ENCODE peak calls at places on chromosomes 2 and 18, in eight cellular contexts. One of them, this sample, is unnamed.

GRCh38 chr2:153163055-153163454 is 315.5 kb downstream of the RPRM start:
- DNase-seq in tibial nerve: no peak
- DNase-seq in SK-N-SH: peak
- DNase-seq in sigmoid colon: no peak
- DNase-seq in HepG2: peak
- DNase-seq in A549: no peak
- DNase-seq in H1: no peak
- DNase-seq in suprapubic skin: no peak
- DNase-seq in this sample: no peak

GRCh38 chr2:128291161-128291843 is 27.4 kb downstream of the HS6ST1 start:
- DNase-seq in tibial nerve: no peak
- DNase-seq in SK-N-SH: no peak
- DNase-seq in sigmoid colon: no peak
- DNase-seq in HepG2: no peak
- DNase-seq in A549: no peak
- DNase-seq in H1: no peak
- DNase-seq in suprapubic skin: no peak
- DNase-seq in this sample: no peak

GRCh38 chr2:171712051-171712450 is 24.8 kb downstream of the DYNC1I2 start:
- DNase-seq in tibial nerve: no peak
- DNase-seq in SK-N-SH: no peak
- DNase-seq in sigmoid colon: no peak
- DNase-seq in HepG2: no peak
- DNase-seq in A549: no peak
- DNase-seq in H1: no peak
- DNase-seq in suprapubic skin: no peak
- DNase-seq in this sample: no peak

GRCh38 chr2:172220111-172220510 is 117.4 kb upstream of the DLX2 start:
- DNase-seq in tibial nerve: no peak
- DNase-seq in SK-N-SH: no peak
- DNase-seq in sigmoid colon: no peak
- DNase-seq in HepG2: no peak
- DNase-seq in A549: no peak
- DNase-seq in H1: no peak
- DNase-seq in suprapubic skin: no peak
- DNase-seq in this sample: no peak

GRCh38 chr2:201116959-201117734 is 1.2 kb downstream of the CFLAR start:
- DNase-seq in tibial nerve: peak
- DNase-seq in SK-N-SH: no peak
- DNase-seq in sigmoid colon: peak
- DNase-seq in HepG2: peak
- DNase-seq in A549: peak
- DNase-seq in H1: no peak
- DNase-seq in suprapubic skin: peak
- DNase-seq in this sample: peak

GRCh38 chr2:219912530-219912929 is 285.1 kb downstream of the SLC4A3 start:
- DNase-seq in tibial nerve: no peak
- DNase-seq in SK-N-SH: no peak
- DNase-seq in sigmoid colon: peak
- DNase-seq in HepG2: no peak
- DNase-seq in A549: no peak
- DNase-seq in H1: no peak
- DNase-seq in suprapubic skin: no peak
- DNase-seq in this sample: no peak

GRCh38 chr18:27967938-27968803 is 208.8 kb downstream of the CDH2 start:
- DNase-seq in tibial nerve: no peak
- DNase-seq in SK-N-SH: no peak
- DNase-seq in sigmoid colon: no peak
- DNase-seq in HepG2: peak
- DNase-seq in A549: no peak
- DNase-seq in H1: no peak
- DNase-seq in suprapubic skin: no peak
- DNase-seq in this sample: no peak

GRCh38 chr2:177295479-177295878 is 31.0 kb upstream of the NFE2L2 start:
- DNase-seq in tibial nerve: no peak
- DNase-seq in SK-N-SH: no peak
- DNase-seq in sigmoid colon: no peak
- DNase-seq in HepG2: no peak
- DNase-seq in A549: no peak
- DNase-seq in H1: no peak
- DNase-seq in suprapubic skin: no peak
- DNase-seq in this sample: no peak

GRCh38 chr2:26302846-26303245 is 43.1 kb upstream of the SELENOI start:
- DNase-seq in tibial nerve: no peak
- DNase-seq in SK-N-SH: no peak
- DNase-seq in sigmoid colon: no peak
- DNase-seq in HepG2: no peak
- DNase-seq in A549: no peak
- DNase-seq in H1: no peak
- DNase-seq in suprapubic skin: no peak
- DNase-seq in this sample: no peak

GRCh38 chr2:145066795-145067194 is 546.9 kb upstream of the ZEB2 start:
- DNase-seq in tibial nerve: no peak
- DNase-seq in SK-N-SH: no peak
- DNase-seq in sigmoid colon: no peak
- DNase-seq in HepG2: no peak
- DNase-seq in A549: no peak
- DNase-seq in H1: no peak
- DNase-seq in suprapubic skin: no peak
- DNase-seq in this sample: no peak

GRCh38 chr2:20985061-20985460 is 58.8 kb downstream of the APOB start:
- DNase-seq in tibial nerve: no peak
- DNase-seq in SK-N-SH: no peak
- DNase-seq in sigmoid colon: no peak
- DNase-seq in HepG2: no peak
- DNase-seq in A549: no peak
- DNase-seq in H1: no peak
- DNase-seq in suprapubic skin: no peak
- DNase-seq in this sample: no peak

GRCh38 chr18:70160075-70160678 is 45.3 kb downstream of the RTTN start:
- DNase-seq in tibial nerve: no peak
- DNase-seq in SK-N-SH: no peak
- DNase-seq in sigmoid colon: no peak
- DNase-seq in HepG2: no peak
- DNase-seq in A549: no peak
- DNase-seq in H1: no peak
- DNase-seq in suprapubic skin: no peak
- DNase-seq in this sample: no peak

GRCh38 chr18:52348209-52348608 is 8.2 kb downstream of the DCC start:
- DNase-seq in tibial nerve: no peak
- DNase-seq in SK-N-SH: no peak
- DNase-seq in sigmoid colon: no peak
- DNase-seq in HepG2: peak
- DNase-seq in A549: no peak
- DNase-seq in H1: peak
- DNase-seq in suprapubic skin: no peak
- DNase-seq in this sample: no peak

GRCh38 chr18:6745504-6746031 is 16.1 kb downstream of the ARHGAP28 start:
- DNase-seq in tibial nerve: no peak
- DNase-seq in SK-N-SH: no peak
- DNase-seq in sigmoid colon: no peak
- DNase-seq in HepG2: no peak
- DNase-seq in A549: no peak
- DNase-seq in H1: no peak
- DNase-seq in suprapubic skin: no peak
- DNase-seq in this sample: no peak

GRCh38 chr2:27308359-27308875 is at the start of gene UCN:
- DNase-seq in tibial nerve: no peak
- DNase-seq in SK-N-SH: peak
- DNase-seq in sigmoid colon: no peak
- DNase-seq in HepG2: no peak
- DNase-seq in A549: no peak
- DNase-seq in H1: peak
- DNase-seq in suprapubic skin: no peak
- DNase-seq in this sample: no peak

GRCh38 chr2:230130668-230131364 is 62.1 kb upstream of the SLC16A14 start:
- DNase-seq in tibial nerve: peak
- DNase-seq in SK-N-SH: no peak
- DNase-seq in sigmoid colon: peak
- DNase-seq in HepG2: peak
- DNase-seq in A549: no peak
- DNase-seq in H1: no peak
- DNase-seq in suprapubic skin: no peak
- DNase-seq in this sample: peak

GRCh38 chr2:219362524-219363164 is 25.1 kb downstream of the DNPEP start:
- DNase-seq in tibial nerve: no peak
- DNase-seq in SK-N-SH: no peak
- DNase-seq in sigmoid colon: peak
- DNase-seq in HepG2: no peak
- DNase-seq in A549: no peak
- DNase-seq in H1: no peak
- DNase-seq in suprapubic skin: no peak
- DNase-seq in this sample: peak

GRCh38 chr18:28153485-28154065 is 23.4 kb downstream of the CDH2 start:
- DNase-seq in tibial nerve: no peak
- DNase-seq in SK-N-SH: no peak
- DNase-seq in sigmoid colon: no peak
- DNase-seq in HepG2: no peak
- DNase-seq in A549: no peak
- DNase-seq in H1: no peak
- DNase-seq in suprapubic skin: no peak
- DNase-seq in this sample: no peak

GRCh38 chr18:78711971-78712370 is 267.6 kb upstream of the SALL3 start:
- DNase-seq in tibial nerve: no peak
- DNase-seq in SK-N-SH: no peak
- DNase-seq in sigmoid colon: peak
- DNase-seq in HepG2: no peak
- DNase-seq in A549: no peak
- DNase-seq in H1: no peak
- DNase-seq in suprapubic skin: peak
- DNase-seq in this sample: no peak

GRCh38 chr2:3332133-3332532 is 45.5 kb downstream of the EIPR1 start:
- DNase-seq in tibial nerve: no peak
- DNase-seq in SK-N-SH: no peak
- DNase-seq in sigmoid colon: no peak
- DNase-seq in HepG2: no peak
- DNase-seq in A549: no peak
- DNase-seq in H1: no peak
- DNase-seq in suprapubic skin: peak
- DNase-seq in this sample: no peak

GRCh38 chr2:65557616-65558573 is 125.5 kb upstream of the SPRED2 start:
- DNase-seq in tibial nerve: no peak
- DNase-seq in SK-N-SH: no peak
- DNase-seq in sigmoid colon: no peak
- DNase-seq in HepG2: no peak
- DNase-seq in A549: no peak
- DNase-seq in H1: no peak
- DNase-seq in suprapubic skin: no peak
- DNase-seq in this sample: no peak

GRCh38 chr18:58657494-58657893 is 13.8 kb upstream of the MALT1 start:
- DNase-seq in tibial nerve: no peak
- DNase-seq in SK-N-SH: no peak
- DNase-seq in sigmoid colon: no peak
- DNase-seq in HepG2: no peak
- DNase-seq in A549: no peak
- DNase-seq in H1: no peak
- DNase-seq in suprapubic skin: no peak
- DNase-seq in this sample: no peak

GRCh38 chr2:136178941-136179601 is 61.1 kb upstream of the CXCR4 start:
- DNase-seq in tibial nerve: no peak
- DNase-seq in SK-N-SH: no peak
- DNase-seq in sigmoid colon: no peak
- DNase-seq in HepG2: no peak
- DNase-seq in A549: no peak
- DNase-seq in H1: no peak
- DNase-seq in suprapubic skin: no peak
- DNase-seq in this sample: no peak

GRCh38 chr18:42048150-42048549 is 93.1 kb downstream of the PIK3C3 start:
- DNase-seq in tibial nerve: no peak
- DNase-seq in SK-N-SH: no peak
- DNase-seq in sigmoid colon: no peak
- DNase-seq in HepG2: peak
- DNase-seq in A549: no peak
- DNase-seq in H1: no peak
- DNase-seq in suprapubic skin: no peak
- DNase-seq in this sample: no peak

GRCh38 chr2:41241325-41242000 is 789.6 kb upstream of the SLC8A1 start:
- DNase-seq in tibial nerve: peak
- DNase-seq in SK-N-SH: no peak
- DNase-seq in sigmoid colon: no peak
- DNase-seq in HepG2: no peak
- DNase-seq in A549: no peak
- DNase-seq in H1: no peak
- DNase-seq in suprapubic skin: no peak
- DNase-seq in this sample: peak
- TF ChIP-seq CTCF in tibial nerve: no peak
- TF ChIP-seq CTCF in SK-N-SH: no peak
- TF ChIP-seq CTCF in sigmoid colon: no peak
- TF ChIP-seq CTCF in HepG2: no peak
- TF ChIP-seq CTCF in A549: no peak
- TF ChIP-seq CTCF in H1: no peak
- TF ChIP-seq CTCF in suprapubic skin: no peak
- TF ChIP-seq CTCF in this sample: no peak

GRCh38 chr2:223734346-223734745 is 103.0 kb downstream of the AP1S3 start:
- DNase-seq in tibial nerve: no peak
- DNase-seq in SK-N-SH: no peak
- DNase-seq in sigmoid colon: no peak
- DNase-seq in HepG2: no peak
- DNase-seq in A549: no peak
- DNase-seq in H1: no peak
- DNase-seq in suprapubic skin: no peak
- DNase-seq in this sample: no peak
- TF ChIP-seq EP300 in tibial nerve: no peak
- TF ChIP-seq EP300 in SK-N-SH: no peak
- TF ChIP-seq EP300 in sigmoid colon: no peak
- TF ChIP-seq EP300 in HepG2: no peak
- TF ChIP-seq EP300 in A549: no peak
- TF ChIP-seq EP300 in H1: no peak
- TF ChIP-seq EP300 in suprapubic skin: no peak
- TF ChIP-seq EP300 in this sample: no peak

GRCh38 chr2:202158796-202159195 is 79.6 kb downstream of the SUMO1 start:
- DNase-seq in tibial nerve: no peak
- DNase-seq in SK-N-SH: no peak
- DNase-seq in sigmoid colon: no peak
- DNase-seq in HepG2: no peak
- DNase-seq in A549: no peak
- DNase-seq in H1: no peak
- DNase-seq in suprapubic skin: no peak
- DNase-seq in this sample: no peak
- TF ChIP-seq CTCF in tibial nerve: peak
- TF ChIP-seq CTCF in SK-N-SH: peak
- TF ChIP-seq CTCF in sigmoid colon: no peak
- TF ChIP-seq CTCF in HepG2: peak
- TF ChIP-seq CTCF in A549: peak
- TF ChIP-seq CTCF in H1: peak
- TF ChIP-seq CTCF in suprapubic skin: no peak
- TF ChIP-seq CTCF in this sample: no peak

DNA sequence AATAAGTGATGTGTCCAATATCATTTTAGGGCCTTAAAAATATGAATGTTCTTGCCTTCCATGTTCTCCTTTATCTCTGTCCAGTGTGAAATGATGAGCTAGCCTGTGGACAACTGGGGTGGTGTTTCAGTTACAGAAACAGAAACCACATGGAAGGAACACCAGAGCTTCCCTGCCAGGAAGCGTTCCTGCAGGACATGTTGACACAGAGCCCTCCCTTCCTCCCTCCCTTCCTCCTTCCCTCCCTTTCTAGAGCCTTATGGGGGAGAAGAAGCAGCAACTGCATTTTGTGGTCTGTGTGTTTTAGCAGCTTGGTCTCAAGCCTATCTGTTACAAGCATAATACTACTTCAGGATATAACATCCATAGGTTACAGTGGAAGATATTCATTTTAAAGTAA is 539.7 kb upstream of the NETO1 start:
- DNase-seq in tibial nerve: no peak
- DNase-seq in SK-N-SH: no peak
- DNase-seq in sigmoid colon: no peak
- DNase-seq in HepG2: no peak
- DNase-seq in A549: no peak
- DNase-seq in H1: no peak
- DNase-seq in suprapubic skin: no peak
- DNase-seq in this sample: no peak
- TF ChIP-seq EP300 in tibial nerve: no peak
- TF ChIP-seq EP300 in SK-N-SH: no peak
- TF ChIP-seq EP300 in sigmoid colon: no peak
- TF ChIP-seq EP300 in HepG2: no peak
- TF ChIP-seq EP300 in A549: no peak
- TF ChIP-seq EP300 in H1: no peak
- TF ChIP-seq EP300 in suprapubic skin: no peak
- TF ChIP-seq EP300 in this sample: no peak

This sample was measured in transverse colon.